ENCODE peak calls at places on chromosomes 2 and 18, in seven cellular contexts. H is sigmoid colon, W is GM12878, Y is hepatocyte, T is fibroblast of lung, L is HFF-Myc, B is brain microvascular endothelial cell. X is an unnamed sample.

GRCh38 chr2:55225481-55226020 is 6.5 kb downstream of the CLHC1 start:
- DNase-seq in B (no peak), Y (no peak), W (no peak), H (no peak), T (no peak), L (no peak), X (no peak)

GRCh38 chr2:85178154-85178553 is 45.0 kb downstream of the TCF7L1 start:
- DNase-seq in W (no peak), L (no peak), Y (no peak), B (no peak), T (no peak), H (no peak), X (no peak)

GRCh38 chr2:207472343-207473202 is 57.2 kb upstream of the CREB1 start:
- DNase-seq in B (no peak), H (no peak), T (peak), Y (no peak), L (no peak), W (no peak), X (no peak)

GRCh38 chr2:112881217-112882000 is 29.6 kb upstream of the IL37 start:
- DNase-seq in W (peak), B (peak), H (no peak), L (peak), T (peak), Y (no peak), X (no peak)

GRCh38 chr2:1997976-1998375 is 253.7 kb upstream of the PXDN start:
- DNase-seq in L (no peak), Y (no peak), B (no peak), W (no peak), T (no peak), H (no peak), X (no peak)

GRCh38 chr2:240427729-240428128 is 7.7 kb upstream of the GPC1 start:
- DNase-seq in B (no peak), W (no peak), L (no peak), T (no peak), Y (no peak), H (no peak), X (no peak)

GRCh38 chr2:55063226-55063625 is 13.0 kb upstream of the RTN4 start:
- DNase-seq in L (no peak), W (no peak), B (no peak), Y (no peak), T (no peak), H (no peak), X (no peak)

GRCh38 chr2:64565949-64566705 is 42.0 kb downstream of the AFTPH start:
- DNase-seq in T (no peak), B (no peak), W (no peak), Y (no peak), H (no peak), L (no peak), X (no peak)

DNA sequence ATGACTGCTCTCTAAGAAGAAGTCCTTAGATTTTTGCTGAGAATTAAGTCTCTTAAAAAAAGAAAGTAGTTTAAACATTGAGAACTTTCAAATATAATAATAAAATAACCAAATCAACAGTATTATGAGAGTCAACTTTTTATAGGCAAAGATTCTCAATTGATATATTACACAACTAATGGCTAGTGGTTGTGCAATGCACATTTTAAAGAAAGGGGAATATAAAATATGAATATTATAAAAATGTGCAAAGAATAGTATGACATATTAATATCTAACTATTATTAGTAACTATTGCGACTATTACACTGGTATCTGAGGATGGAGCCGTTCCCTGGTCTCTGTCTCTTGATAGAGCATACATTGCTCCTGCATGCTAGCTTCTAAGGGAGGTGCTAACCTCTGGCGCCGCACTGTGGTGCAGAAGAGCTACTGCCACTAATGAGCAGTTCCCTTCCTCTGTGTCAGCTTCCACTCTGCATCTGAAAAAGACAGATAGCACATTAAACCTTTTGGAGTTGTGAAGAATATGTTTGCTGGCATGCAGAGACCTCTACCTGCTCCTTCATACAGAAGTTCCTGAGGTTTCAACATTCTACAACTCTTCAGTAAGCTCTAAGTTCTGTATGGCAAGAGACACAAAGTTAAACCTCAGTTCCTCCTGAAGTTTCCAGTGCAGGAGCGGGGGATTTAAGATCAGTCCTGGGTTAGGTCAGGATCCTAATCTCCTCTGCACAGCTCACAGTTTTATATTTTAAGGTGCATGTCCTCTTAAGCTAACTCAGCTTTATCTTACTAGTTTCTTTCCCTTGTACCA is 3.5 kb upstream of the SLC9A2 start:
- DNase-seq in H (no peak), L (peak), T (peak), B (peak), W (no peak), Y (peak), X (peak)
- TF ChIP-seq CTCF in H (peak), L (peak), T (peak), B (peak), W (peak), Y (peak), X (peak)

GRCh38 chr2:108351889-108352288 is 25.9 kb upstream of the SULT1C4 start:
- DNase-seq in B (no peak), H (no peak), Y (no peak), W (no peak), T (peak), L (no peak), X (no peak)
- H3K4me3 ChIP-seq in B (no peak), H (no peak), Y (no peak), W (no peak), T (no peak), L (no peak), X (no peak)

GRCh38 chr2:39851691-39852110 is 72.6 kb upstream of the THUMPD2 start:
- DNase-seq in T (peak), W (no peak), H (no peak), Y (peak), L (peak), B (no peak), X (no peak)
- TF ChIP-seq CTCF in T (no peak), W (no peak), H (no peak), Y (no peak), L (peak), B (no peak), X (no peak)

DNA sequence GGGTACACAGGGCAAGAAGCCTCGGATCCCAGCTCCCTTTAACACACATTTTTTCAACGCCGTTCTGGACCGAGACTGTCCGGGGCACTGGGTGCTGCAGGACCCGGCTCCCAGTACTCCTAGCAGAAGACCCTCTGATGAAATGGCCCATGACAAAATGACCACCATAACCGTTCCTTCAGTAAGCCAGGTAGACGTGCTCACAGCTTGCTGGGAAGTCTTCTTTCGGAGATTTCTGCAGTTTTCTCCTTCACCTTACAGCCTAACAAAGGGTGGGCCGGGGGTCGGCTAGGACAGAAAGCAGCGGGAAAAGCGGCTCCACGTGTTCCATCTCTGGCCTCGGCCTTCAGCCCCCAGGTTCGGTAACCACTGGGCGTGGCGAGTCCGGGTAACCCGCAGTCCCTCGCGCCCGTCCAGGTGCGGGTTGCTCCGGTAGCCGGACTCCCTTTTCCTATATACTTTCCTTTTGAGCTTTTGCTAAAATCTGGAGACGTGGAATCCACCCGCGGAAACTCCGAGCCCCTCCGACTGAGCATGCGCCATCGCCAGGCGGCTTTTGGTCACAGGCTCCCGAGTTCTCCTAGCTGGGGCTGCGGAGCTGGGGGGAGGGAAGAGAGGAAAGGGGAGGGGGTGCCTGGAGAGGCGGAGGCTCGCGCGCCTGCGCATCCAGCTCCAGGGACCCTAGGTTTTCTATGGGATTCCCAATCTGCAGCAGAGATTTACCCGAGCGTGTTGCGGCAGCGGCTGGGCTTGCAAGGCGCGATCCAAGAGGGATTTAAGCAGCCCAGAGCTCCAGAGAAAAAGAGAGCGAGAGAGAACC is at the start of gene VSNL1:
- DNase-seq in T (peak), H (peak), Y (peak), L (no peak), B (peak), W (no peak), X (peak)
- H3K4me3 ChIP-seq in T (peak), H (peak), Y (peak), L (peak), B (peak), W (peak), X (peak)

GRCh38 chr18:57269756-57270534 is 82.4 kb upstream of the ST8SIA3 start:
- DNase-seq in W (no peak), T (no peak), Y (no peak), B (no peak), H (no peak), L (no peak), X (no peak)

GRCh38 chr18:57273194-57273593 is 79.2 kb upstream of the ST8SIA3 start:
- DNase-seq in H (no peak), W (no peak), B (no peak), L (no peak), T (no peak), Y (peak), X (no peak)

GRCh38 chr18:57267368-57267767 is 85.0 kb upstream of the ST8SIA3 start:
- DNase-seq in Y (no peak), L (no peak), W (no peak), H (no peak), T (no peak), B (no peak), X (no peak)
- TF ChIP-seq CTCF in Y (no peak), L (no peak), W (no peak), H (no peak), T (no peak), B (no peak), X (no peak)

DNA sequence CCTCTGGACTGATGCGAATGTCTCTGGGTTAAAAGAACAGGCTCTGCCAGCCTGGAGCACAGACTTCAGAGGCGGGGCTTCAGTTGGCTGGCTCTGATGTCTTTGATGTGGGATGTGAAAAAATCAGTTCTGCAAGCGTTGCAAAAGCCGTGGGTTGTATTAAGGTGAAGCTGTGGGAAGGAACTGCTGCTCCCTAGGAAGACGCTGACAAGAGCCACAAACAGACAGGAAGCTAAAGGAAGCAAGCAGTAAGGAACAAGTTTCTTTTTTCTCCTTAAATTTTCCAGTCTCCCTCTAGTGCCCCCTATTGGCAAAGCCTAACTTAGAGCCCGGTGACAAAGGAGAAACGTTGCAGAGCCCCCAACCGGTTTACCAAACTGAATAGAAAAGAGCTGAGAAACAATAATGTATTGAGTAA is 239.0 kb downstream of the CCDC178 start:
- DNase-seq in W (no peak), L (no peak), B (peak), H (no peak), Y (peak), T (peak), X (no peak)
- H3K4me3 ChIP-seq in W (no peak), L (no peak), B (peak), H (no peak), Y (no peak), T (no peak), X (no peak)

GRCh38 chr18:34807106-34807796 is 97.2 kb downstream of the DTNA start:
- DNase-seq in H (no peak), Y (no peak), T (no peak), W (no peak), B (no peak), L (no peak), X (no peak)

GRCh38 chr18:34805117-34805882 is 95.2 kb downstream of the DTNA start:
- DNase-seq in L (no peak), B (no peak), T (no peak), H (no peak), Y (no peak), W (no peak), X (no peak)

GRCh38 chr18:34808389-34808788 is 98.3 kb downstream of the DTNA start:
- DNase-seq in H (no peak), B (no peak), T (no peak), Y (no peak), L (no peak), W (no peak), X (no peak)

GRCh38 chr18:34806527-34806926 is 96.4 kb downstream of the DTNA start:
- DNase-seq in H (no peak), W (no peak), L (no peak), Y (no peak), B (no peak), T (no peak), X (no peak)

GRCh38 chr18:34809697-34810096 is 99.6 kb downstream of the DTNA start:
- DNase-seq in L (peak), T (peak), H (peak), Y (peak), W (no peak), B (peak), X (peak)
- TF ChIP-seq CTCF in L (peak), T (peak), H (no peak), Y (peak), W (no peak), B (peak), X (peak)

GRCh38 chr2:179096090-179096489 is 46.2 kb upstream of the CCDC141 start:
- DNase-seq in B (no peak), L (no peak), H (no peak), T (no peak), W (peak), Y (no peak), X (no peak)
- H3K4me3 ChIP-seq in B (no peak), L (no peak), H (no peak), T (no peak), W (no peak), Y (no peak), X (no peak)

DNA sequence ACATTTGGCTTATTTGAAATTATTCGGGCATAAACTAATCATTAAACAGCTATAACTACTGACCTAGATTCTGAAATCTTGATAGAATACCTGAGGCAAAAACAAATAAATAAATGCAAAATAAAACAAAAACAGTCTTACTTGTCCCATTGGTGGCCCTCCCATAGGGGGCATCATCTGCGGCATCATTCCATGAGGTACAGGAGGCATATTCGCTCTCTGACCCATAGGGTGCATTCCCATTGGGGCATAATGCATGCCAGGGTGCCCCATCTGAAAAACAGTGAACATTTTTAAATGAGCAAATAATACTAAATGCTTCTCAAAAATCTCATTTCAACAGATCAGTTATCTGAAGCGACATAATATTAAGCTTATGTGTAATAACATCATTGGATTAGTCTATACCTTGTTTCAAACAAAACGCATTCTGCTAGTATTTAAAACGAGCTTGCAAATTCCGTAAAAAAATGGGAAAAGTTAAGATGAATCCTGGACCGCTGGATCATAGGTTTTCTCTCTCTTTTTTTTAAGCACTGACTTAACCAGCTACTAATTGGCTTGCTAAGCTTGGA is 1.3 kb downstream of the PRPF40A start:
- DNase-seq in B (peak), W (no peak), H (no peak), Y (peak), L (peak), T (no peak), X (peak)
- TF ChIP-seq CTCF in B (peak), W (peak), H (no peak), Y (peak), L (peak), T (peak), X (peak)

GRCh38 chr2:70123829-70124117 is 36.5 kb downstream of the PCBP1 start:
- DNase-seq in H (no peak), Y (no peak), B (no peak), T (no peak), W (no peak), L (no peak), X (no peak)

GRCh38 chr2:70123051-70123828 is 36.0 kb downstream of the PCBP1 start:
- DNase-seq in Y (peak), L (no peak), B (no peak), W (no peak), T (peak), H (peak), X (no peak)

GRCh38 chr2:70125498-70125898 is 38.2 kb downstream of the PCBP1 start:
- DNase-seq in B (no peak), H (no peak), W (no peak), Y (no peak), L (no peak), T (no peak), X (no peak)

GRCh38 chr2:70122470-70122869 is 35.2 kb downstream of the PCBP1 start:
- DNase-seq in W (no peak), B (no peak), L (no peak), T (no peak), Y (no peak), H (no peak), X (no peak)

GRCh38 chr2:70124983-70125480 is 37.8 kb downstream of the PCBP1 start:
- DNase-seq in T (peak), B (no peak), H (peak), Y (peak), W (no peak), L (no peak), X (peak)
- H3K4me3 ChIP-seq in T (peak), B (peak), H (peak), Y (peak), W (peak), L (peak), X (peak)

X was measured in BE2C.